ENCODE peak calls at places on chromosomes 6 and 20, in five cellular contexts. Q is lung, A is HFFc6, Y is GM10248, R is neural progenitor cell. T is an unnamed sample.

GRCh38 chr20:51801220-51801991 is 915 bp downstream of the SALL4 start:
- DNase-seq in Q (no peak), A (no peak), Y (no peak), R (peak; percentile 78), T (no peak)

GRCh38 chr6:431986-432385 is 40.4 kb downstream of the IRF4 start:
- DNase-seq in Q (no peak), A (no peak), Y (no peak), R (no peak), T (peak; percentile 21)

GRCh38 chr6:13216236-13216933 is 112.0 kb downstream of the TBC1D7 start:
- DNase-seq in Q (no peak), A (no peak), Y (no peak), R (no peak), T (peak; percentile 38)

GRCh38 chr6:130394238-130394637 is 28.4 kb downstream of the TMEM200A start:
- DNase-seq in Q (no peak), A (no peak), Y (no peak), R (no peak), T (no peak)

GRCh38 chr6:7691675-7692452 is 34.0 kb upstream of the BMP6 start:
- DNase-seq in Q (no peak), A (peak; percentile 37), Y (no peak), R (peak; percentile 20), T (no peak)

GRCh38 chr6:39909701-39910100 is 24.6 kb downstream of the MOCS1 start:
- DNase-seq in Q (no peak), A (no peak), Y (no peak), R (no peak), T (no peak)

GRCh38 chr20:4100679-4101078 is 85.3 kb upstream of the RNF24 start:
- DNase-seq in Q (no peak), A (peak; percentile 36), Y (no peak), R (no peak), T (no peak)

GRCh38 chr6:7763896-7764295 is 38.0 kb downstream of the BMP6 start:
- DNase-seq in Q (no peak), A (no peak), Y (no peak), R (no peak), T (no peak)

GRCh38 chr20:19885576-19885956 is 127.5 kb downstream of the RIN2 start:
- DNase-seq in Q (no peak), A (no peak), Y (no peak), R (no peak), T (no peak)

GRCh38 chr20:19885981-19886665 is 128.1 kb downstream of the RIN2 start:
- DNase-seq in Q (peak; percentile 35), A (peak; percentile 51), Y (no peak), R (no peak), T (no peak)

GRCh38 chr20:19888269-19888669 is 128.9 kb upstream of the NAA20 start:
- DNase-seq in Q (no peak), A (no peak), Y (no peak), R (no peak), T (no peak)

GRCh38 chr20:19887566-19888268 is 129.4 kb upstream of the NAA20 start:
- DNase-seq in Q (no peak), A (no peak), Y (no peak), R (no peak), T (no peak)

DNA sequence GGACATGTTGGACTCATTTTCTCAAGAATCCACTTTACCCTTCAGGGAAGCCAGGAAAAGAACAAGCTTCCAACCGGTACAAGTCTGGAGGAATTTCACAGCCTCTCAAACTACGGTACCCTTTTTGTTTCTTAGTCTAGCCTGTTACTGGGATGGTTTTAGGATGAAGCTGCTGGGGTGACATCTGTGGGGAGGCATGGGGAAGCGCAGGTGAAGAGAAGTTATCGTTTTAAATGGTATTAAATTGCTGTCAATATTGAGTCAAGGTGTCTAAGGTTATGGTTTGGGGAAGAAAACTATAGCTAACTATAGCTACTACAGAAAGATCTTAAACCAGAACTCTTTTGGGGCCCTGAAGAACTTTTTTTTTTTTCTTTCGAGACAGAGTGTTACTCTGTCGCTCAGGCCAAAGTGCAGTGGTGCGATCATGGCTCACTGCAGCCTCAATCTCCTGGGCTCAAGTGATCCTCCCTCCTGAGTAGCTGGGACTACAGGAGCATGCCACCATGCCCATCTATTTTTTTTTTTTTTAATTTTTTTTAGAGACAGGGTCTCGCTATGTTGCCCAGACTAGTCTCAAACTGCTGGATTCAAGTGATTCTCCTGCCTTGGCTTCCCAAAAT is 128.7 kb downstream of the RIN2 start:
- DNase-seq in Q (no peak), A (peak; percentile 33), Y (no peak), R (peak; percentile 16), T (no peak)
- TF ChIP-seq CTCF in Q (no peak), A (peak; percentile 32), Y (no peak), R (peak; percentile 29), T (no peak)

DNA sequence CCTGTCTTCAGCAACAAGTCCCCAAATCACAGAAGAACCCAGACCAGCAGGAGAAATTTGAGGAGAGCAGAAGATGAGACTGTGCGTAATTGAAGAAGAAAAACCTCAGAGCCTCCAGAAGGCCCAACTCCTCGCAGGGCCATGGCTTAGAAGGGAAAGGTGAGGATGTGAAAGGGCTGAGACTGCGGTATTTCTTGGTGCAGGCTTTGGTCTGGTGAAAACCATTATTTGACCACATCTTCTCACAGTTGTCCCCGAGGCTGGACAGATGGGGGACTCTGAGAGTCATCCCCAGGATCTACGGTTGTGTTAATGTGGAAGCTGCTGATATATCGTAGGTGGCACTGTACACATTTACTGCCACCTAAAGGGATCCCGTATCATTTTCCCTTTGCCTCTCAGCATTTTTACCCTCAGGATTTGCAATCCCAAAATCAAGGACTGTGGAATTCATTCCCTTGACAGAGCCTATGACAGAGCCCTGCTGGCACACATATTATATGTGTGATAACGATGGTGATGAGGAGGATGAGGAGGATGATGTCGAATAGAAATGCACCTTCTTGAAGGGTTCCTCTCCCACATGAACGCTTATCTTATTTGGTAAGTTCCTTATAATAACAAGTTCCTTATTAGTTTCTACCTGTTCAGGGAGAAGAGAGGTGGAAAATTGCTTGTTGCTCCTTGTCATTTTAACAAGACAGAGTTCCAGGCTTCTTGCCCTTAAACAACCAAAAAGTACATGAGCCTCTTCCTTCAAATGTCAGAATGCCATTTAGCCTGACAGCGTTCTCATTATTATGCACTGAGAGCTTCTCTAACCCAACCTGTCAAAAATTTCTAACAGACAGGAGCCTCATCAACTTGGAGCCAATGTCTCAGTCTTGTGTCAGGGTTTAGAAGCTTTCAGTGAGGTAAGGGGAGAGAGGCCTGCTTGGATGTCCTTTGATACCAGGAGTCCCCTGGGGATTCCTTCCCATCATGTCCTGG is 135.8 kb downstream of the PXDC1 start:
- DNase-seq in Q (no peak), A (no peak), Y (no peak), R (no peak), T (no peak)
- TF ChIP-seq CTCF in Q (no peak), A (no peak), Y (no peak), R (no peak), T (no peak)

DNA sequence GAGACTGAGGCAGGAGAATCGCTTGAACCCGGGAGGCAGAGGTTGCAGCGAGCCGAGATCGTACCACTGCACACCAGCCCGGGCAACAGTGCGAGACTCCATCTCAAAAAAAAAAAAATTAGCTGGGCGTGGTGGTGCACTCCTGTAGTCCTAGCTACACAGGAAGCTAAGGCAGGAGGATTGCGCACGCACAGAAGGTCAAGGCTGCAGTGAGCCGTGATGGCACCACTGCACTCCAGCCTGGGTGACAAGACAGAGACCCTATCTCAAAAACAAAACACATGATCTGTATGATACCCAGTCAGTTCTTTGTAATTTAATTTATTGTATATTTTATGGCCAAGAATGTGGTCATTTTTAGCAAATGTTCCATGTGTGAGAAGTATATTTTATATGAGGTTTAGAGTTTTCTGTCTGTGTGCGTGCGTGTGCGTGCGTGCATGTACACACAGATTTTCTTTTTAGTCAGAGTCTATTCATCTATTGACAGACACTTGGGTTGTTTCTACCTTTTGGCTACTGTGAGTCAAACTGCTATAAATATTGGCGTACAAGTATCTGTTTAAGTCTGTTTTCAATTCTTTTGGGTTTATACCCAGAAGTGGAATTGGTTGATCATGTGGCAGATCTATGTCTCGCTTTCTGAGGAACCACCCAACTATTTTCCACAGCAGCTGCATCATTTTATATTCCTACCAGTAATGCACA is 22.2 kb upstream of the MYL9 start:
- DNase-seq in Q (no peak), A (no peak), Y (no peak), R (no peak), T (no peak)
- TF ChIP-seq CTCF in Q (no peak), A (no peak), Y (no peak), R (no peak), T (no peak)

DNA sequence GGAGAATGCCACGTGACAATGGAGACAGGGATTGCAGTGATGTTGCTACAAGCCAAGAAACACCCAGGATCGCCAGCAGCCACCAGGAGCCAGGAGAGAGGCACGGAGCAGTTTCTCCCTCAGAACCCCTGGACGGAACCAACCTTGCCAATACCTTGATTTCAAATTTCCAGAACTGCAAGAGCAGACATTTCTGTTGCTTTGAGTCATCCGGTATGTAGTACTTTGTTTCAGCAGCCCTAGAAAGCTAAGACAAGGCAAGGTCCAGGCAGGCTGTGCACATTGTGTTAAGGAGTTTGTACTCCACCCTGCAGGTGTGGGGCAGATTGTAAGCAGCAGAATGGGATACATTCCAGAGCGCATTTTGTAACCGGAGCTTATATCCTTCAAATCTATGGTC is 48.3 kb downstream of the TRERF1 start:
- DNase-seq in Q (no peak), A (peak; percentile 7), Y (no peak), R (peak; percentile 42), T (no peak)
- TF ChIP-seq CTCF in Q (no peak), A (peak; percentile 18), Y (no peak), R (no peak), T (no peak)

GRCh38 chr20:44302026-44302669 is 8.9 kb downstream of the FITM2 start:
- DNase-seq in Q (peak; percentile 64), A (no peak), Y (no peak), R (no peak), T (no peak)
- TF ChIP-seq CTCF in Q (no peak), A (no peak), Y (no peak), R (no peak), T (no peak)

GRCh38 chr6:162343196-162343901 is 384.2 kb downstream of the PRKN start:
- DNase-seq in Q (no peak), A (no peak), Y (no peak), R (peak; percentile 35), T (no peak)
- TF ChIP-seq CTCF in Q (no peak), A (no peak), Y (no peak), R (peak; percentile 32), T (no peak)

GRCh38 chr6:46490425-46491200 is 636 bp downstream of the RCAN2 start:
- DNase-seq in Q (no peak), A (no peak), Y (peak; percentile 17), R (peak; percentile 87), T (peak; percentile 47)
- TF ChIP-seq CTCF in Q (no peak), A (peak; percentile 17), Y (peak; percentile 15), R (peak; percentile 67), T (peak; percentile 42)